ENCODE peak calls at places on chromosomes 6 and 20, in nine cellular contexts. U is kidney epithelial cell; O is small intestine; E is heart right ventricle; H is neural crest cell; W is stimulated activated CD4-positive, alpha-beta T cell treated with anti-CD3 and anti-CD28 coated beads, Interleukin-1b, Interleukin-23, amount 100 ng/mL, for 1 hour; N is NCI-H1694 treated with DMSO at 0.1 percent for 48 hours; B is foreskin fibroblast; M is kidney tubule cell. K is an unnamed sample.

GRCh38 chr6:39812853-39813533 is 20.8 kb downstream of the DAAM2 start:
- DNase-seq in E (no peak), O (no peak), U (no peak), M (no peak), B (peak; percentile 28), W (no peak), H (no peak), N (no peak), K (no peak)

GRCh38 chr20:2162125-2162822 is 60.6 kb downstream of the STK35 start:
- DNase-seq in H (no peak), W (no peak), O (no peak), B (no peak), M (no peak), N (no peak), E (no peak), U (no peak), K (no peak)

GRCh38 chr20:53081916-53082863 is 110.0 kb downstream of the TSHZ2 start:
- DNase-seq in E (no peak), N (no peak), B (no peak), O (no peak), M (no peak), U (no peak), W (no peak), H (no peak), K (no peak)

GRCh38 chr20:51801220-51801991 is 915 bp downstream of the SALL4 start:
- DNase-seq in B (no peak), E (no peak), N (no peak), H (peak; percentile 47), U (no peak), M (no peak), O (no peak), W (no peak), K (no peak)

GRCh38 chr20:32336918-32337347 is 21.2 kb upstream of the ASXL1 start:
- DNase-seq in N (peak; percentile 35), U (no peak), H (no peak), W (no peak), O (no peak), B (no peak), M (peak; percentile 32), E (no peak), K (peak; percentile 53)

GRCh38 chr6:117149324-117149723 is 116.0 kb upstream of the VGLL2 start:
- DNase-seq in E (no peak), B (no peak), O (no peak), H (no peak), W (no peak), U (no peak), N (no peak), M (no peak), K (no peak)

GRCh38 chr6:35522660-35523658 is 10.3 kb upstream of the TULP1 start:
- DNase-seq in O (peak; percentile 62), W (peak; percentile 37), H (peak; percentile 89), B (peak; percentile 47), U (no peak), E (peak; percentile 65), M (peak; percentile 63), N (peak; percentile 55), K (peak; percentile 84)

GRCh38 chr6:93036835-93037234 is 382.5 kb downstream of the EPHA7 start:
- DNase-seq in H (no peak), W (no peak), U (no peak), O (peak; percentile 8), E (no peak), B (no peak), N (peak; percentile 20), M (peak; percentile 34), K (peak; percentile 14)

GRCh38 chr6:145704153-145704781 is 31.1 kb downstream of the EPM2A start:
- DNase-seq in U (no peak), W (no peak), M (peak; percentile 21), E (no peak), O (no peak), B (no peak), H (no peak), N (peak; percentile 3), K (peak; percentile 4)

GRCh38 chr6:32947552-32948465 is 5.1 kb downstream of the HLA-DMA start:
- DNase-seq in O (peak; percentile 75), N (peak; percentile 11), W (no peak), E (no peak), U (no peak), B (no peak), M (peak; percentile 78), H (no peak), K (no peak)

GRCh38 chr6:167663784-167664432 is 162.8 kb upstream of the AFDN start:
- DNase-seq in U (no peak), M (no peak), W (no peak), N (no peak), H (no peak), B (no peak), O (peak; percentile 45), E (no peak), K (no peak)

GRCh38 chr6:107956586-107957164 is 1.3 kb downstream of the SEC63 start:
- DNase-seq in U (no peak), E (no peak), H (no peak), O (peak; percentile 35), B (peak; percentile 8), W (no peak), N (peak; percentile 41), M (peak; percentile 27), K (peak; percentile 46)

GRCh38 chr6:51936536-51936935 is 150.9 kb downstream of the PKHD1 start:
- DNase-seq in E (no peak), M (peak; percentile 69), B (no peak), U (peak; percentile 7), N (no peak), W (no peak), O (peak; percentile 44), H (no peak), K (no peak)

K was measured in GM13977.